ENCODE peak calls at places on chromosomes 11 and 22, in seven cellular contexts. D, E, K, F, W, A and O are unnamed samples.

GRCh38 chr11:67656278-67656922 is 5.9 kb upstream of the ACY3 start:
- DNase-seq in F (no peak), D (no peak), E (no peak), W (no peak), A (no peak), K (no peak), O (no peak)

GRCh38 chr22:22618923-22619322 is 25.5 kb upstream of the GGTLC2 start:
- DNase-seq in D (no peak), A (no peak), K (no peak), E (no peak), W (no peak), F (no peak), O (no peak)

GRCh38 chr22:47000256-47000655 is 237.8 kb downstream of the TBC1D22A start:
- DNase-seq in E (no peak), D (no peak), F (no peak), K (no peak), A (no peak), W (no peak), O (no peak)

GRCh38 chr22:41929158-41929896 is 2.7 kb upstream of the TNFRSF13C start:
- DNase-seq in K (no peak), D (no peak), A (no peak), W (no peak), E (no peak), F (no peak), O (no peak)

GRCh38 chr11:34587282-34587677 is 33.6 kb upstream of the EHF start:
- DNase-seq in W (no peak), K (no peak), E (no peak), D (no peak), A (no peak), F (no peak), O (no peak)

GRCh38 chr22:50190182-50190951 is 4.7 kb downstream of the TRABD start:
- DNase-seq in A (peak), F (no peak), W (no peak), E (peak), D (peak), K (peak), O (peak)

GRCh38 chr11:70828498-70829159 is 423.7 kb downstream of the SHANK2 start:
- DNase-seq in A (no peak), F (peak), W (no peak), D (no peak), K (no peak), E (no peak), O (peak)

GRCh38 chr11:37451903-37452302 is 853.9 kb upstream of the RAG2 start:
- DNase-seq in W (no peak), K (no peak), E (no peak), F (no peak), A (no peak), D (no peak), O (no peak)

GRCh38 chr22:47328550-47329243 is 566.2 kb downstream of the TBC1D22A start:
- DNase-seq in F (no peak), W (peak), K (no peak), D (no peak), E (no peak), A (no peak), O (no peak)

GRCh38 chr11:2453436-2453835 is 8.6 kb downstream of the KCNQ1 start:
- DNase-seq in W (no peak), K (no peak), E (no peak), D (no peak), A (no peak), F (no peak), O (no peak)

GRCh38 chr11:38226684-38227083 is 1628.6 kb upstream of the RAG2 start:
- DNase-seq in D (no peak), F (no peak), W (no peak), K (no peak), E (no peak), A (no peak), O (no peak)

GRCh38 chr22:44256860-44257560 is 55.7 kb downstream of the SHISAL1 start:
- DNase-seq in F (no peak), D (no peak), A (no peak), K (no peak), E (no peak), W (no peak), O (no peak)

GRCh38 chr11:3056296-3057068 is 741 bp downstream of the CARS1 start:
- DNase-seq in F (no peak), K (no peak), W (no peak), D (no peak), A (no peak), E (peak), O (no peak)

GRCh38 chr11:75714211-75714610 is 3.4 kb upstream of the MOGAT2 start:
- DNase-seq in E (no peak), A (no peak), D (no peak), K (peak), F (no peak), W (no peak), O (no peak)

GRCh38 chr22:17106161-17106784 is 14.9 kb downstream of the TMEM121B start:
- DNase-seq in F (no peak), D (no peak), W (no peak), K (no peak), A (no peak), E (no peak), O (no peak)